ENCODE peak calls at places on chromosome 15, in eight cellular contexts. D is stimulated activated CD4-positive, alpha-beta T cell treated with anti-CD3 and anti-CD28 coated beads, Interleukin-12 subunit alpha, Interleukin-12 subunit beta, amount 100 ng/mL, for 4 hours; U is hepatocyte; H is HT1080; O is upper lobe of right lung; E is left ventricle myocardium inferior; R is ACHN; Z is Ammon's horn. X is an unnamed sample.

GRCh38 chr15:90033448-90033847 is 32.3 kb downstream of the ZNF710 start:
- DNase-seq in D (no peak), U (no peak), H (no peak), O (peak), E (no peak), R (no peak), Z (no peak), X (no peak)

GRCh38 chr15:56250626-56251025 is 6.9 kb upstream of the RFX7 start:
- DNase-seq in D (no peak), U (no peak), H (no peak), O (no peak), E (no peak), R (no peak), Z (no peak), X (no peak)

GRCh38 chr15:68276668-68277067 is 877 bp upstream of the FEM1B start:
- DNase-seq in D (no peak), U (no peak), H (no peak), O (no peak), E (no peak), R (no peak), Z (no peak), X (no peak)

GRCh38 chr15:43776101-43776717 is 557 bp downstream of the ELL3 start:
- DNase-seq in D (no peak), U (peak), H (no peak), O (peak), E (no peak), R (no peak), Z (no peak), X (peak)

GRCh38 chr15:76349301-76350070 is 12.9 kb downstream of the ISL2 start:
- DNase-seq in D (no peak), U (no peak), H (no peak), O (no peak), E (no peak), R (no peak), Z (no peak), X (no peak)

GRCh38 chr15:25710184-25710583 is 152.9 kb downstream of the ATP10A start:
- DNase-seq in D (peak), U (peak), H (peak), O (peak), E (peak), R (peak), Z (no peak), X (no peak)

GRCh38 chr15:63050737-63051700 is 8.5 kb downstream of the TPM1 start:
- DNase-seq in D (no peak), U (peak), H (no peak), O (no peak), E (no peak), R (peak), Z (no peak), X (peak)

GRCh38 chr15:96331942-96332853 is 1.7 kb downstream of the NR2F2 start:
- DNase-seq in D (no peak), U (peak), H (peak), O (peak), E (no peak), R (peak), Z (no peak), X (no peak)

GRCh38 chr15:90599639-90600038 is 69.9 kb downstream of the CRTC3 start:
- DNase-seq in D (no peak), U (no peak), H (no peak), O (no peak), E (no peak), R (no peak), Z (no peak), X (no peak)

GRCh38 chr15:62124953-62125263 is 40.2 kb downstream of the C2CD4B start:
- DNase-seq in D (no peak), U (no peak), H (no peak), O (no peak), E (no peak), R (no peak), Z (no peak), X (peak)